ENCODE peak calls at places on chromosomes 5 and 9, in five cellular contexts. One of them, this sample, is unnamed.

GRCh38 chr9:98861881-98862501 is 54.5 kb downstream of the GALNT12 start:
- DNase-seq in PC-3: peak
- DNase-seq in CD8-positive, alpha-beta T cell: no peak
- DNase-seq in MM.1S: no peak
- DNase-seq in left ventricle myocardium inferior: no peak
- DNase-seq in this sample: peak

GRCh38 chr5:181164076-181164952 is 16.9 kb downstream of the OR2V2 start:
- DNase-seq in PC-3: no peak
- DNase-seq in CD8-positive, alpha-beta T cell: no peak
- DNase-seq in MM.1S: no peak
- DNase-seq in left ventricle myocardium inferior: no peak
- DNase-seq in this sample: peak

GRCh38 chr5:179006564-179006963 is 11.4 kb upstream of the GRM6 start:
- DNase-seq in PC-3: no peak
- DNase-seq in CD8-positive, alpha-beta T cell: no peak
- DNase-seq in MM.1S: no peak
- DNase-seq in left ventricle myocardium inferior: no peak
- DNase-seq in this sample: no peak

GRCh38 chr5:16936150-16937022 is at the start of gene MYO10:
- DNase-seq in PC-3: peak
- DNase-seq in CD8-positive, alpha-beta T cell: peak
- DNase-seq in MM.1S: no peak
- DNase-seq in left ventricle myocardium inferior: peak
- DNase-seq in this sample: peak

GRCh38 chr5:179161901-179162300 is 101.7 kb downstream of the ZNF354C start:
- DNase-seq in PC-3: no peak
- DNase-seq in CD8-positive, alpha-beta T cell: no peak
- DNase-seq in MM.1S: no peak
- DNase-seq in left ventricle myocardium inferior: no peak
- DNase-seq in this sample: no peak

GRCh38 chr9:23537192-23538059 is 288.6 kb downstream of the ELAVL2 start:
- DNase-seq in PC-3: no peak
- DNase-seq in CD8-positive, alpha-beta T cell: no peak
- DNase-seq in MM.1S: no peak
- DNase-seq in left ventricle myocardium inferior: no peak
- DNase-seq in this sample: no peak

GRCh38 chr9:124179196-124180071 is 78.3 kb upstream of the NEK6 start:
- DNase-seq in PC-3: no peak
- DNase-seq in CD8-positive, alpha-beta T cell: no peak
- DNase-seq in MM.1S: no peak
- DNase-seq in left ventricle myocardium inferior: no peak
- DNase-seq in this sample: no peak

GRCh38 chr9:83934569-83935275 is 13.5 kb upstream of the KIF27 start:
- DNase-seq in PC-3: peak
- DNase-seq in CD8-positive, alpha-beta T cell: no peak
- DNase-seq in MM.1S: no peak
- DNase-seq in left ventricle myocardium inferior: no peak
- DNase-seq in this sample: peak

GRCh38 chr5:178114325-178115135 is 1.2 kb downstream of the N4BP3 start:
- DNase-seq in PC-3: no peak
- DNase-seq in CD8-positive, alpha-beta T cell: peak
- DNase-seq in MM.1S: no peak
- DNase-seq in left ventricle myocardium inferior: no peak
- DNase-seq in this sample: no peak

GRCh38 chr5:142677212-142677611 is 8.7 kb downstream of the FGF1 start:
- DNase-seq in PC-3: peak
- DNase-seq in CD8-positive, alpha-beta T cell: no peak
- DNase-seq in MM.1S: no peak
- DNase-seq in left ventricle myocardium inferior: no peak
- DNase-seq in this sample: peak

GRCh38 chr9:82613516-82613915 is 449.4 kb downstream of the RASEF start:
- DNase-seq in PC-3: no peak
- DNase-seq in CD8-positive, alpha-beta T cell: no peak
- DNase-seq in MM.1S: no peak
- DNase-seq in left ventricle myocardium inferior: no peak
- DNase-seq in this sample: no peak

GRCh38 chr5:88829053-88829452 is 53.9 kb downstream of the MEF2C start:
- DNase-seq in PC-3: peak
- DNase-seq in CD8-positive, alpha-beta T cell: no peak
- DNase-seq in MM.1S: peak
- DNase-seq in left ventricle myocardium inferior: no peak
- DNase-seq in this sample: no peak
- TF ChIP-seq CTCF in PC-3: no peak
- TF ChIP-seq CTCF in CD8-positive, alpha-beta T cell: no peak
- TF ChIP-seq CTCF in MM.1S: peak
- TF ChIP-seq CTCF in left ventricle myocardium inferior: peak
- TF ChIP-seq CTCF in this sample: peak

GRCh38 chr9:92455217-92455616 is 27.1 kb downstream of the ASPN start:
- DNase-seq in PC-3: peak
- DNase-seq in CD8-positive, alpha-beta T cell: no peak
- DNase-seq in MM.1S: no peak
- DNase-seq in left ventricle myocardium inferior: no peak
- DNase-seq in this sample: no peak
- TF ChIP-seq CTCF in PC-3: peak
- TF ChIP-seq CTCF in CD8-positive, alpha-beta T cell: no peak
- TF ChIP-seq CTCF in MM.1S: peak
- TF ChIP-seq CTCF in left ventricle myocardium inferior: no peak
- TF ChIP-seq CTCF in this sample: peak

GRCh38 chr5:36875789-36876388 is 680 bp upstream of the NIPBL start:
- DNase-seq in PC-3: peak
- DNase-seq in CD8-positive, alpha-beta T cell: peak
- DNase-seq in MM.1S: peak
- DNase-seq in left ventricle myocardium inferior: peak
- DNase-seq in this sample: peak
- TF ChIP-seq CTCF in PC-3: peak
- TF ChIP-seq CTCF in CD8-positive, alpha-beta T cell: peak
- TF ChIP-seq CTCF in MM.1S: peak
- TF ChIP-seq CTCF in left ventricle myocardium inferior: peak
- TF ChIP-seq CTCF in this sample: peak

GRCh38 chr5:171272996-171273970 is 35.8 kb upstream of the TLX3 start:
- DNase-seq in PC-3: peak
- DNase-seq in CD8-positive, alpha-beta T cell: no peak
- DNase-seq in MM.1S: peak
- DNase-seq in left ventricle myocardium inferior: no peak
- DNase-seq in this sample: peak
- TF ChIP-seq CTCF in PC-3: peak
- TF ChIP-seq CTCF in CD8-positive, alpha-beta T cell: no peak
- TF ChIP-seq CTCF in MM.1S: peak
- TF ChIP-seq CTCF in left ventricle myocardium inferior: peak
- TF ChIP-seq CTCF in this sample: peak

DNA sequence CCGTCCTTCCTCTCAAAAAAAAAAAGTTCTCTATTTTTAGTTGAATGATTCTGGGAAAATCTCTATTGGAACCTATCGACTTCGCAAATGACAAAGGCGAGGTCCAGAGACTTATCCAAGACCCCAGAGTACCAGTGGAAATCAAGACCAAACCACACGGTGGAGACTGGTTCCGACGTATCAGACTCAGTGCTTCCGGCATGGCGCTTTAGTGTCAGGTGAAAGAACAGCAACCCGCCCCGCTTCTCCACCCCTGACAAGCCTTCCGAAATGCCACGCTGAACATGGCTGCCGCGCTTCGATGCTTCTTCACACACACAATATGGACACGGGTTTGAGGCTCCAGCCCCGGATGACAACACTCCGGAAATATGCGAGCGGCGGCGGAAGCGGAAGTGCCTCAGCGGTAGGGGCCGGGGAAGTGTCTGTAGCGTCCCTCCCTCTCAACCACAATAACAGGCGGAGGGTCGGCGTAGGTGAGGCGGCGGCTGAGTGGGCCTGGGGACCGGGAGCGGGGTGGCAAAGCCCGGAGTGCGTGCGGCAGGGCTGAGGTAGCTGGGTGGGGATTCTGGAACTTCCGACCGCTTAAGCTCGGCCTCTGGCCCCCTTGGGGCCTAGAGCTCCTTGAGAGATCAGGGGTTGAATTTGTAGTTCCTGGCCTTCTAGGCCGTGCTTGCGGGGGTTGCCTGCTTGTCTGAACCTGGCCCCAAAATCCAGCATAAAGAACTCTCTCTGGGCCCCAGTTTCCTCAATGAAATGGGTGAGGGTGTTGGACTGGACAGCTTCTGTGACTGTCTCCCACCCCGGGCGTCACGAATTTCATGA is at the start of gene FBXO38:
- DNase-seq in PC-3: peak
- DNase-seq in CD8-positive, alpha-beta T cell: peak
- DNase-seq in MM.1S: peak
- DNase-seq in left ventricle myocardium inferior: peak
- DNase-seq in this sample: peak
- TF ChIP-seq CTCF in PC-3: peak
- TF ChIP-seq CTCF in CD8-positive, alpha-beta T cell: no peak
- TF ChIP-seq CTCF in MM.1S: peak
- TF ChIP-seq CTCF in left ventricle myocardium inferior: peak
- TF ChIP-seq CTCF in this sample: no peak

GRCh38 chr5:52964138-52964537 is 25.0 kb upstream of the ITGA2 start:
- DNase-seq in PC-3: peak
- DNase-seq in CD8-positive, alpha-beta T cell: no peak
- DNase-seq in MM.1S: no peak
- DNase-seq in left ventricle myocardium inferior: no peak
- DNase-seq in this sample: no peak
- TF ChIP-seq CTCF in PC-3: peak
- TF ChIP-seq CTCF in CD8-positive, alpha-beta T cell: no peak
- TF ChIP-seq CTCF in MM.1S: no peak
- TF ChIP-seq CTCF in left ventricle myocardium inferior: no peak
- TF ChIP-seq CTCF in this sample: peak

GRCh38 chr5:114089247-114089646 is 272.6 kb upstream of the KCNN2 start:
- DNase-seq in PC-3: no peak
- DNase-seq in CD8-positive, alpha-beta T cell: no peak
- DNase-seq in MM.1S: no peak
- DNase-seq in left ventricle myocardium inferior: no peak
- DNase-seq in this sample: no peak
- TF ChIP-seq CTCF in PC-3: no peak
- TF ChIP-seq CTCF in CD8-positive, alpha-beta T cell: no peak
- TF ChIP-seq CTCF in MM.1S: no peak
- TF ChIP-seq CTCF in left ventricle myocardium inferior: no peak
- TF ChIP-seq CTCF in this sample: no peak

DNA sequence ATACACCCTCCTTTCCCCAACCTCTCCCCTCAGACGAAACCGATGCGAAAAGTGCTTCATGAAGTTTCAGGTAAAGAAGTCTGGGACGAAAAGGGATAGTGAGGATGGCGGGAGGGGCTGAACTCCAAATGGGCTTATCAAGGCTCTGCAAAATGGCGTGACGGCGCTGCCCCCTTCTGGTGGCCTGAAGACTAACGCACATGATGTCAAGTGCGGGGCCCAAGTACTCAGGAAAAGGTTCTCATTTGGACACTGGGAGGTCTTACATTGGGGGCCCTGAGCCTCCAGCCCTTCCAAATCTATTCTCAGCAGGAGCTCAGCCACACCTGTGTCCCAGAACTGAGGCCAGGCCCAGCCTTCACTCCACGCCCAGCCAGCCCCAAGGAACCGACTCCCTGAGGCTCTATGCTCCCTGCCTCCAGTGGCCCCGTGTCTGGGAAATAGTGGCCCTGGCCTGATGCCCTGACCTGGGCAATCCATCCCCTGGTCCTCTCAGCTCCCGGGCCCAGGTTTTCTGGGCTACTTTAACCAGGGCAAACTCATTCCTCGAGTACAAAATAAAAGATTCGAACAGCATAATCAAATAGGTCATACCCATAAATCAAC is 119.9 kb downstream of the KCNIP1 start:
- DNase-seq in PC-3: peak
- DNase-seq in CD8-positive, alpha-beta T cell: no peak
- DNase-seq in MM.1S: peak
- DNase-seq in left ventricle myocardium inferior: no peak
- DNase-seq in this sample: peak
- TF ChIP-seq CTCF in PC-3: peak
- TF ChIP-seq CTCF in CD8-positive, alpha-beta T cell: no peak
- TF ChIP-seq CTCF in MM.1S: peak
- TF ChIP-seq CTCF in left ventricle myocardium inferior: peak
- TF ChIP-seq CTCF in this sample: peak